ENCODE peak calls at places on chromosomes 6 and 20, in four cellular contexts. One of them, this sample, is unnamed.

GRCh38 chr20:62880147-62880934 is 18.7 kb upstream of the TCFL5 start:
- DNase-seq in dorsolateral prefrontal cortex: no peak
- DNase-seq in CD4-positive, alpha-beta T cell: no peak
- DNase-seq in cardiac muscle cell: no peak
- DNase-seq in this sample: no peak

GRCh38 chr6:27809939-27810767 is 102.0 kb downstream of the OR2B2 start:
- DNase-seq in dorsolateral prefrontal cortex: peak
- DNase-seq in CD4-positive, alpha-beta T cell: peak
- DNase-seq in cardiac muscle cell: peak
- DNase-seq in this sample: peak

GRCh38 chr20:41669708-41670263 is 51.6 kb upstream of the CHD6 start:
- DNase-seq in dorsolateral prefrontal cortex: no peak
- DNase-seq in CD4-positive, alpha-beta T cell: no peak
- DNase-seq in cardiac muscle cell: peak
- DNase-seq in this sample: no peak

GRCh38 chr6:139863964-139864363 is 489.5 kb upstream of the CITED2 start:
- DNase-seq in CD4-positive, alpha-beta T cell: no peak
- DNase-seq in cardiac muscle cell: no peak
- DNase-seq in dorsolateral prefrontal cortex: no peak
- DNase-seq in this sample: no peak

GRCh38 chr6:43891072-43891870 is 121.3 kb downstream of the VEGFA start:
- DNase-seq in cardiac muscle cell: no peak
- DNase-seq in dorsolateral prefrontal cortex: no peak
- DNase-seq in CD4-positive, alpha-beta T cell: no peak
- DNase-seq in this sample: no peak

GRCh38 chr6:99605074-99605726 is 1.4 kb upstream of the PRDM13 start:
- DNase-seq in cardiac muscle cell: no peak
- DNase-seq in CD4-positive, alpha-beta T cell: no peak
- DNase-seq in dorsolateral prefrontal cortex: no peak
- DNase-seq in this sample: no peak

GRCh38 chr6:26311012-26311384 is 54.0 kb upstream of the BTN3A2 start:
- DNase-seq in dorsolateral prefrontal cortex: no peak
- DNase-seq in CD4-positive, alpha-beta T cell: no peak
- DNase-seq in cardiac muscle cell: peak
- DNase-seq in this sample: no peak

GRCh38 chr6:169169375-169169774 is 84.3 kb downstream of the THBS2 start:
- DNase-seq in dorsolateral prefrontal cortex: no peak
- DNase-seq in cardiac muscle cell: peak
- DNase-seq in CD4-positive, alpha-beta T cell: no peak
- DNase-seq in this sample: no peak

GRCh38 chr20:36399147-36399968 is 93.2 kb downstream of the DLGAP4 start:
- DNase-seq in CD4-positive, alpha-beta T cell: no peak
- DNase-seq in cardiac muscle cell: peak
- DNase-seq in dorsolateral prefrontal cortex: no peak
- DNase-seq in this sample: peak

GRCh38 chr6:56787209-56787608 is 144.5 kb upstream of the DST start:
- DNase-seq in cardiac muscle cell: no peak
- DNase-seq in CD4-positive, alpha-beta T cell: no peak
- DNase-seq in dorsolateral prefrontal cortex: no peak
- DNase-seq in this sample: no peak

GRCh38 chr6:111566222-111566717 is 39.4 kb downstream of the TRAF3IP2 start:
- DNase-seq in dorsolateral prefrontal cortex: no peak
- DNase-seq in CD4-positive, alpha-beta T cell: no peak
- DNase-seq in cardiac muscle cell: no peak
- DNase-seq in this sample: no peak

GRCh38 chr6:160278786-160279310 is 20.2 kb upstream of the SLC22A2 start:
- DNase-seq in dorsolateral prefrontal cortex: no peak
- DNase-seq in cardiac muscle cell: peak
- DNase-seq in CD4-positive, alpha-beta T cell: no peak
- DNase-seq in this sample: no peak

GRCh38 chr6:10569392-10570127 is 48.4 kb downstream of the GCNT2 start:
- DNase-seq in CD4-positive, alpha-beta T cell: no peak
- DNase-seq in cardiac muscle cell: no peak
- DNase-seq in dorsolateral prefrontal cortex: no peak
- DNase-seq in this sample: no peak

GRCh38 chr6:31042801-31043200 is 32.5 kb downstream of the MUC22 start:
- DNase-seq in CD4-positive, alpha-beta T cell: peak
- DNase-seq in dorsolateral prefrontal cortex: no peak
- DNase-seq in cardiac muscle cell: peak
- DNase-seq in this sample: peak

GRCh38 chr6:168715643-168716481 is 274.9 kb downstream of the SMOC2 start:
- DNase-seq in cardiac muscle cell: no peak
- DNase-seq in CD4-positive, alpha-beta T cell: no peak
- DNase-seq in dorsolateral prefrontal cortex: no peak
- DNase-seq in this sample: no peak

GRCh38 chr6:73798592-73798991 is 102.6 kb downstream of the CD109 start:
- DNase-seq in dorsolateral prefrontal cortex: no peak
- DNase-seq in cardiac muscle cell: peak
- DNase-seq in CD4-positive, alpha-beta T cell: no peak
- DNase-seq in this sample: peak

GRCh38 chr6:167077241-167077932 is 45.5 kb upstream of the CCR6 start:
- DNase-seq in CD4-positive, alpha-beta T cell: no peak
- DNase-seq in dorsolateral prefrontal cortex: no peak
- DNase-seq in cardiac muscle cell: no peak
- DNase-seq in this sample: no peak

GRCh38 chr6:167078745-167079144 is 44.2 kb upstream of the CCR6 start:
- DNase-seq in cardiac muscle cell: no peak
- DNase-seq in dorsolateral prefrontal cortex: no peak
- DNase-seq in CD4-positive, alpha-beta T cell: no peak
- DNase-seq in this sample: no peak

GRCh38 chr6:167079853-167080297 is 43.0 kb upstream of the CCR6 start:
- DNase-seq in CD4-positive, alpha-beta T cell: no peak
- DNase-seq in dorsolateral prefrontal cortex: no peak
- DNase-seq in cardiac muscle cell: no peak
- DNase-seq in this sample: no peak
- TF ChIP-seq CTCF in CD4-positive, alpha-beta T cell: no peak
- TF ChIP-seq CTCF in dorsolateral prefrontal cortex: no peak
- TF ChIP-seq CTCF in cardiac muscle cell: no peak
- TF ChIP-seq CTCF in this sample: no peak

GRCh38 chr6:156953478-156954146 is 176.4 kb downstream of the ARID1B start:
- DNase-seq in dorsolateral prefrontal cortex: no peak
- DNase-seq in CD4-positive, alpha-beta T cell: peak
- DNase-seq in cardiac muscle cell: peak
- DNase-seq in this sample: peak
- TF ChIP-seq CTCF in dorsolateral prefrontal cortex: peak
- TF ChIP-seq CTCF in CD4-positive, alpha-beta T cell: peak
- TF ChIP-seq CTCF in cardiac muscle cell: peak
- TF ChIP-seq CTCF in this sample: peak

DNA sequence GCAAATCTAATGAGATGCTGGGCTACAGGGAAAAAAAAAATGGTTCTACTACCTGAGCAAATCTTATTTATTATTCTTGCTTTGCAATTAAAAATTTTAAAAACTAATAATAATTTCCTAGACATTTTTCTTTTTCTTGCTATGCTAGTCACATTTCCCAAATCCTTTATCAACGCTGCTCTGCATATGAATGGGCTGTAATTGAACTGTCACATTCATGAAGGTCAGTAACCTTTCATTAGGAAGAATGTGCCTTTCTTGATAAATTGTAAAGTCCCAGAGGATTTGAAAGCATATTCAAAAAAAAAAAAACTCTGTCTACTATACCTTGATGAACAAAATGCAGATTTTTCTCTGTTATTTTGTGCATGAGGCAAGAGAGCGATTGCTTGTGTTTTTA is 538.7 kb upstream of the ID4 start:
- DNase-seq in CD4-positive, alpha-beta T cell: no peak
- DNase-seq in dorsolateral prefrontal cortex: no peak
- DNase-seq in cardiac muscle cell: no peak
- DNase-seq in this sample: no peak
- TF ChIP-seq CTCF in CD4-positive, alpha-beta T cell: no peak
- TF ChIP-seq CTCF in dorsolateral prefrontal cortex: no peak
- TF ChIP-seq CTCF in cardiac muscle cell: no peak
- TF ChIP-seq CTCF in this sample: no peak

DNA sequence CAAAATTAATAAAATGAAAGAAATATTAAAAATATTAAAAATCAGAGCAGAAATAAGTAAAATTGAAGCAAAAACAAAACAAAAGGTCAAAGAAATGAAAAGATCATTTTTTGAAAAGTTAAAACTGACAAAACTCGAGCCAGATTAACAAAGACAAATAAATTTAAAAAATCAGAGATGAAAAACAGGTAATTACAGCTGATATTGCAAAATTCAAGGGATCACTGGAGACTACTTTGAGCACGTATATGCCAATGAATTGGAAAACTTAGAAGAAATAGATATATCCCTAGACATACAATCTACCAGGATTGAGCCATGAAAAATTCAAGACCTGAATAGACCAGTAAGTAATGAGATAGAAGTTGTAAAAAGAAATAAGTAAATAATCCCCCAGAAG is 446.2 kb upstream of the EYS start:
- DNase-seq in CD4-positive, alpha-beta T cell: no peak
- DNase-seq in cardiac muscle cell: no peak
- DNase-seq in dorsolateral prefrontal cortex: no peak
- DNase-seq in this sample: no peak
- TF ChIP-seq CTCF in CD4-positive, alpha-beta T cell: no peak
- TF ChIP-seq CTCF in cardiac muscle cell: no peak
- TF ChIP-seq CTCF in dorsolateral prefrontal cortex: no peak
- TF ChIP-seq CTCF in this sample: no peak